ENCODE peak calls at places on chromosomes 3 and 15, in four cellular contexts. Q is suprapubic skin, C is transverse colon, V is spleen. X is an unnamed sample.

GRCh38 chr3:63927623-63928280 is 15.6 kb upstream of the SCAANT1 start:
- DNase-seq in Q (no peak), C (no peak), V (no peak), X (no peak)

GRCh38 chr3:50269977-50270413 is 1.0 kb downstream of the SEMA3B start:
- DNase-seq in Q (no peak), C (no peak), V (no peak), X (no peak)

GRCh38 chr3:122271246-122271898 is 53.7 kb upstream of the CSTA start:
- DNase-seq in Q (no peak), C (no peak), V (no peak), X (no peak)

GRCh38 chr15:90015749-90016148 is 14.6 kb downstream of the ZNF710 start:
- DNase-seq in Q (no peak), C (peak; percentile 79), V (no peak), X (no peak)

GRCh38 chr3:51799879-51800757 is 21.1 kb upstream of the IQCF6 start:
- DNase-seq in Q (no peak), C (no peak), V (no peak), X (no peak)

GRCh38 chr3:141370065-141370533 is 1.8 kb downstream of the ZBTB38 start:
- DNase-seq in Q (no peak), C (peak; percentile 50), V (no peak), X (no peak)

GRCh38 chr3:195895078-195895899 is 13.1 kb downstream of the TNK2 start:
- DNase-seq in Q (no peak), C (peak; percentile 65), V (peak; percentile 94), X (no peak)

GRCh38 chr3:45024601-45025262 is 1.4 kb upstream of the CLEC3B start:
- DNase-seq in Q (no peak), C (no peak), V (no peak), X (no peak)

GRCh38 chr3:63918321-63918720 is 6.1 kb upstream of the SCAANT1 start:
- DNase-seq in Q (no peak), C (no peak), V (no peak), X (no peak)

GRCh38 chr15:78313383-78313782 is 14.0 kb upstream of the SKIC8 start:
- DNase-seq in Q (no peak), C (no peak), V (no peak), X (no peak)

DNA sequence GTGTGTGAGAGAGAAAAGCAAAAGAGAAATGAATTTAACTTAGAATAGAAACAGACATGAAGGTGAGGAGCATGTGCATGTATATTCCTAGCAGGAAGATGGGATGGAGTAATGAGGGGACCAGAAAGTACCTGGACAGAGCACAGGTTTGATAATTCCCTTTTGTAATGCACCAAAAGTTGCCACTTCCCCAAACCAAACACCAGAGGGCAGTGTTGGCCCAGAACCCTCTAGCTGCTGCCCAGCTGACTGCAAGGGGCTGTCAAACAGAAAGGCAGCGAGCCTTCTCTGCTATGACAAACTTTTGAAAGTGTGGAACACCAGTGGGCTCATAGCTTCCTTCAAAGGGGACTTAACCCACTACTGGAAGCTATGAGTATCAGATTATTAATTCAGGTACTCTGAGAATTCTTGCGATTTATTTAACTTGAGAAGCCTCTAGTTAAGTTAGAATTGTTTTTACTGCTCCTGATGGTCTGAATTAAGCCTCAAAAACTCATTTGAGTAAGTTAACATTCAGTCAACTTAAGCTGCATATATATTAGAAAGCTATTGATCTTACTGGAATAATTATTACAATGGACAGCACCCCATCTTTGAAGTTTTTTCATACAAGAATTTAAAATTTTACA is 234.9 kb downstream of the NEK10 start:
- DNase-seq in Q (peak; percentile 62), C (peak; percentile 68), V (peak; percentile 84), X (no peak)
- TF ChIP-seq CTCF in Q (peak; percentile 35), C (peak; percentile 89), V (peak; percentile 59), X (peak; percentile 97)

GRCh38 chr3:179147571-179148445 is at the start of gene PIK3CA:
- DNase-seq in Q (peak; percentile 98), C (peak; percentile 96), V (peak; percentile 97), X (peak; percentile 95)

GRCh38 chr3:179148446-179149238 is 485 bp downstream of the PIK3CA start:
- DNase-seq in Q (peak; percentile 79), C (peak; percentile 54), V (peak; percentile 96), X (peak; percentile 87)

GRCh38 chr3:179149951-179150350 is 1.8 kb downstream of the PIK3CA start:
- DNase-seq in Q (no peak), C (no peak), V (no peak), X (no peak)

GRCh38 chr3:179149239-179149887 is 1.2 kb downstream of the PIK3CA start:
- DNase-seq in Q (no peak), C (peak; percentile 26), V (no peak), X (no peak)

GRCh38 chr3:179146911-179147570 is 1.1 kb upstream of the PIK3CA start:
- DNase-seq in Q (no peak), C (peak; percentile 7), V (no peak), X (no peak)
- TF ChIP-seq CTCF in Q (peak; percentile 59), C (peak; percentile 64), V (peak; percentile 85), X (peak; percentile 93)

DNA sequence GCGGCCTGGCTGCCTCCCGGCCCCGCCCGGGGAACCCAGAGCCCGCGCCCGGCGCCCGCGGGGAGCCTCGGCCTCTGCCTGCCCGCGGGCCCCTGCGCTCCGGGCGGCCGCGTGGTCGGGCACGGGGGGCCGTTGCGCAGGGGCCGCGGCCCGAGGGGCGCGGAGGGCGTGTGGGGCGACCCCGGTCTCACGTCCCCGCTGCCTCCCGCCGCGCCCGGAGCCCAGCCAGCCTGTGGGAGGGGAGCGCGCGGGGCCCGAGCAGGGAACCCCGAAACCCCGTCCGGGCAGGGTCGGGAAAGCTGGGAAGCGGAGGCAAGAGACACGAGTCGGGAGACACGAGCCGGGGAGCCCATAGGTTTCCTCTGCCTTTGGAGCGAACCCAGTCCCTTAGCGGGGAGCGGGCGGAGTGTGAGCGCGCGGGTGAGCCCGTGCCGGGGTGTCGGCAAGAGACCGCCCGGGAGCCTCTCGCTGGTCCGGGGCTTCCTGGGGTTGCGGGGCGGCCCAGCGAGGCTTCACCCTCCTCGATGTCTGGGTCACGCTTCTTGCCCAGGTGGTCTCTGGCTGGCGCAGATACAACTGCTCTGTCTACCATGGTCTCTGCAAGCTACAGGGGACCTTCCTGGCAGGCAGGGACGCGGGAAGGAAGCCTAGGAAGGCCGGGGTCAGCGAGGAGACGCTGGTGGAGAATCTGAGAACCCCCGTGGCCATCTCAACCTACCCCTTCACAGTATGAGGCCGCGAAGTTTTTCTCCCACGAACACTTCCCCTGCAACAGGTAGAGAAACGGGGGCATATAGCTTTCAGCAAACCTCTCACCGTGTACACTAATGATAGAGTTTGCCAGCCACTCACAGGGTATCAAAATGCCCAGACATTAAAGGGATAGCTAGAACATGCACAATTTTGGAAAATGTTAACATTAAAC is 586 bp downstream of the LRRK1 start:
- DNase-seq in Q (no peak), C (peak; percentile 39), V (peak; percentile 90), X (no peak)
- TF ChIP-seq CTCF in Q (no peak), C (no peak), V (no peak), X (no peak)

GRCh38 chr3:12544652-12545472 is 437 bp downstream of the MKRN2OS start:
- DNase-seq in Q (no peak), C (no peak), V (no peak), X (no peak)

GRCh38 chr3:12545473-12545791 is at the start of gene MKRN2OS:
- DNase-seq in Q (no peak), C (peak; percentile 81), V (no peak), X (no peak)

GRCh38 chr3:12536423-12536822 is 8.9 kb downstream of the MKRN2OS start:
- DNase-seq in Q (no peak), C (no peak), V (no peak), X (no peak)

DNA sequence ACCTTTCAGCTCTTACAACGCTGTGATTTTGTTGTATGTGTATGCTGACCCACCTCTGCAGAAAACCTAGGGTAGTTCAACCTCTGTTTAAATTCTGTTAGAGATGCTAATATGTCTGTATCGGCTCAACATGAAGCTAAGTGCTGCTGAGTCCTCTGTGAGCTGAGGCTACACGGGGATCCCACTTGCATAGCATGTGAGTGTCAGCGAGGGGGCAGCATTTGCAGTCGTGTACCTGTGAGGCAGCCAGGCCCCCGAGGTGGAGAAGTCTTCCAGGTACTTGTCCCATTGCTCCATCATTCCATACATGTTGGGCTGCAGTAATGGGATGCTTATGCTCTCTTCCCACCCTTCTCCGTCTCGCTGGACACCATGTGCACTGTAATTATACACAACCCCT is 3.7 kb downstream of the MKRN2OS start:
- DNase-seq in Q (no peak), C (no peak), V (no peak), X (no peak)
- TF ChIP-seq CTCF in Q (no peak), C (no peak), V (no peak), X (peak; percentile 31)

DNA sequence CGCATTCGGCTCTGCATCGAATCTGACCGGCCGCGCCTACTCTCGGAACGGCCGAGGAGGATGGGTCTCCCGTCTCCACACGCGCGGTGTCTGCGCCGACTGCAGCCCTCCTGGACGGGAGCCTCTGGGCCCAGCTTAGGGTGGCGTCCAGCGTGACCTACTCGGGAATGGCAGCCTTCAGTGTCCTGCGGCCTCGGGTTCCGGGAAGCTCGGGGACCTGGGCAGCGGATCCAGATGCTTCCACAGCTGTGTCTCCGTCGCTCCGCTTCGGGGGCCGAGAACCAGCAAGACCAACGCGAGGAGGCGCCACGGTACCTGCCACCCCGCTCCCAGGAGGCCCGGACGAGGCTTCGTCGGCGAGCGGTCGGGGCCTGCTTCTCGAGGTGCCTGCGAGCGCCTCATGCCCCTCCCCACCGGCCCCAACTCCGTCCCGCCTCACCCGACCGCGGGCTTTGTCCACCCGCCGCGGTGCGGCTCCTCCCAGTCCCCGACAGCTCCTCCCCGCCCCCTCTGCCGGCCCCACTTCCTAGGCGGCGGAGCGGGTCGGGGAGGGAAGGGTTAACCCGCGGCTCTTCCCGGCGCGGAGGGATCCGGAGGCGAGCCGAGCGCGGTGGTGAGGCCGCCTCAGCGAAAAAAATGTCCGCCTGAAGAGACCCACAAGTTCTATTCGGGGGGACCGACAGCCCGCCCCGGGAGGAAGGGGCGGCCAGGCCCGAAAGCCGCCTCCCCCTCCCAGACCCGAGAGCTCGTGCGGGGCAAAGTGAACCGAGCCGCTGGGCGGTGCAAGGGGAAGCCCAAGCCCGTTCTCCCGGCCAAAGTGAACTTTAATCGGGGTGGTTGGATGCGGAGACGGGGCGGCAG is at the start of gene TCF12:
- DNase-seq in Q (peak; percentile 96), C (peak; percentile 95), V (peak; percentile 97), X (peak; percentile 98)
- TF ChIP-seq CTCF in Q (no peak), C (peak; percentile 45), V (peak; percentile 46), X (peak; percentile 78)

GRCh38 chr15:50315814-50316630 is 39.0 kb downstream of the GABPB1 start:
- DNase-seq in Q (no peak), C (no peak), V (no peak), X (no peak)
- TF ChIP-seq CTCF in Q (peak; percentile 40), C (peak; percentile 62), V (peak; percentile 51), X (peak; percentile 95)

DNA sequence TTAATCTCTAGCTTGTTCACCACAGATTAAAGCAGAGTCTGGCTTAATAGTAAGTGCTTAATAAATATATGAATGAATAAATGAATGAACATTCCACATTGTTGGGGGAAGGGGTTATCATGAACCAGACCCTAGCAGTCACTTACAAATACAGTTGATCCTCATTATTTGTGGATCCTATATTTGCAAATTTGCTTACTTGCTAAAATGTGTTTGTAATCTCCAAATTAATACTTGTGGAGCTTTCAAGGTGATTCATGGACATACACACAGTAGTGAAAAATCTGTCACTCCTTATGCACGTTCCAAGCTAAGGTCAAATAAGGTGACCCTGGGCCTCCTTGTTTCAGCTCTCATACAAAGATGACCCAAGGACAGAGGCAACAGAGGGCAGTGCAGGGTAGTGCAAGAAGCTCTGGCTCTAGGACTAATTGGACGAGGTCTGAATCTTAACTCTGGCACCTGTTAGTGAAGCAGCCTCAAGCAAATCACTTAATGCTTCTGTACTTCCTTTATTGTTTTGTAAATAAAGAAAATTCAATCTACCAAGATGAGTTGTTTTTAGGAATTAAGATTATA is 112.8 kb upstream of the C2CD4B start:
- DNase-seq in Q (no peak), C (no peak), V (no peak), X (no peak)
- TF ChIP-seq CTCF in Q (no peak), C (no peak), V (no peak), X (no peak)

GRCh38 chr3:148716657-148717056 is 19.0 kb downstream of the AGTR1 start:
- DNase-seq in Q (no peak), C (no peak), V (no peak), X (no peak)
- TF ChIP-seq CTCF in Q (no peak), C (no peak), V (no peak), X (peak; percentile 58)